ENCODE peak calls at places on chromosomes 12 and 14, in ten cellular contexts. M is OCI-LY7, U is psoas muscle, X is GM23338, V is AG10803, Y is IMR-90, S is lower lobe of right lung, R is PC-3, J is choroid plexus epithelial cell, O is cardiac fibroblast. L is an unnamed sample.

GRCh38 chr12:100741084-100741711 is 53.4 kb upstream of the ANO4 start:
- DNase-seq in M (peak), S (no peak), J (peak), R (peak), Y (peak), O (peak), X (peak), U (no peak), V (peak), L (peak)

GRCh38 chr14:51616256-51616655 is 35.5 kb upstream of the FRMD6 start:
- DNase-seq in J (no peak), R (no peak), X (no peak), V (no peak), Y (peak), M (no peak), O (no peak), S (no peak), U (no peak), L (no peak)

GRCh38 chr14:24051789-24052655 is at the start of gene CARMIL3:
- DNase-seq in Y (peak), V (peak), X (peak), R (peak), O (peak), S (peak), M (peak), U (peak), J (peak), L (no peak)

GRCh38 chr14:55684956-55685584 is 105.1 kb downstream of the KTN1 start:
- DNase-seq in R (no peak), M (no peak), J (no peak), O (peak), V (peak), S (no peak), Y (peak), X (no peak), U (no peak), L (no peak)

GRCh38 chr12:32588604-32589003 is 90.5 kb upstream of the DNM1L start:
- DNase-seq in J (no peak), R (no peak), V (no peak), Y (no peak), S (no peak), O (no peak), U (no peak), M (no peak), X (no peak), L (no peak)

GRCh38 chr12:43109626-43110345 is 442.2 kb downstream of the ADAMTS20 start:
- DNase-seq in S (no peak), M (no peak), Y (no peak), O (no peak), R (no peak), X (no peak), U (no peak), V (no peak), J (no peak), L (no peak)

GRCh38 chr12:26678697-26679660 is 154.0 kb downstream of the ITPR2 start:
- DNase-seq in J (no peak), R (peak), V (peak), U (no peak), Y (peak), M (no peak), O (no peak), S (no peak), X (peak), L (no peak)

GRCh38 chr12:31603546-31604009 is 12.6 kb upstream of the DENND5B start:
- DNase-seq in X (no peak), V (no peak), M (peak), S (no peak), O (no peak), Y (no peak), R (no peak), U (no peak), J (no peak), L (no peak)

GRCh38 chr12:100372846-100373245 is 16.0 kb downstream of the SLC17A8 start:
- DNase-seq in U (no peak), V (no peak), Y (no peak), S (no peak), R (no peak), M (no peak), O (no peak), J (no peak), X (peak), L (no peak)

GRCh38 chr12:124506145-124506831 is 61.1 kb downstream of the NCOR2 start:
- DNase-seq in Y (no peak), U (peak), R (peak), S (peak), X (no peak), V (peak), M (no peak), J (peak), O (peak), L (no peak)

GRCh38 chr12:124504273-124505000 is 63.0 kb downstream of the NCOR2 start:
- DNase-seq in Y (no peak), M (no peak), U (no peak), R (no peak), S (no peak), J (no peak), V (no peak), O (no peak), X (peak), L (no peak)

GRCh38 chr12:124506832-124507153 is 60.6 kb downstream of the NCOR2 start:
- DNase-seq in V (no peak), S (no peak), O (no peak), Y (no peak), M (no peak), R (no peak), U (no peak), X (no peak), J (no peak), L (no peak)

GRCh38 chr12:124503305-124503704 is 64.1 kb downstream of the NCOR2 start:
- DNase-seq in R (no peak), V (no peak), X (no peak), Y (no peak), U (no peak), S (no peak), O (no peak), M (no peak), J (no peak), L (no peak)

DNA sequence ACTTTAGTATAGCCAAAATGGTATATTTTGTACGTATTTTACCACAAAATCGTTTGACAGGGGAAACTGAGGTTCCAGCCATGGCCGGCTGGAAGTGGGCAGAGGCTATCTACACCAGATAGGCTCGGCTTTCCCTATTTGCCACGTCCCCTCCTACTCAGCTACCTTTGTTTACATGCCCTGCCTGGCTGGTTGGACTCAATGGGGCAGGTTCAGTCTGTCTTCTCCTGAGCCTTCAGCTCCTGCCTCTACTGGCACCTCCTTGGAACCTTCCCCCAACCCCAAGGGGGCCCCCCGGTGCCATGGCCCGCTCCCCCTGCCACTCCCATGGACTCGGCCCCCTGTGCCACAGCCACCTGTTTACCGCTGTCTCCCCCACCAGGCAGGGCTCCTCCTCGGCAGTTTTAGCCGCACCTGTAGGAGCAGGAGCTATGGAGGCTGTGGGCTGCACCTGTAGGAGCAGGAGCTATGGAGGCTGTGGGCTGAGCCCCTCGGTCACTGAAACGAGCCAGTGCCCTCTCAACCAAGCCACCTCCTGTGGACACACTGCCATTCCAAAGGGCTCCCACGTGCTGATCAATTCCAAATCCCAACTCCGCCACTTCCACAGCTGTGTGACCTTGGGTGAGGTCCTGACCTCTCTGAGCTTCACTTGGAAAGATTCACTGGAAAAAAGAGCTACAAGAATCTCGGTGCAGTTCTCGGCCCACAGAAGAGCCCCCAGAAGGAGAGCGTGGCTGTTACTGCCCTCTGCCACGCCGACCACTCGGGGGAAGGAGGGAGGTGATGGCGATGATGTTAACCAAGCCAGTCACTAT is 62.2 kb downstream of the NCOR2 start:
- DNase-seq in M (no peak), O (no peak), Y (no peak), X (no peak), U (no peak), J (no peak), V (no peak), R (no peak), S (no peak), L (no peak)
- TF ChIP-seq CTCF in M (no peak), O (no peak), Y (no peak), X (no peak), U (no peak), J (no peak), V (no peak), R (no peak), S (no peak), L (no peak)

DNA sequence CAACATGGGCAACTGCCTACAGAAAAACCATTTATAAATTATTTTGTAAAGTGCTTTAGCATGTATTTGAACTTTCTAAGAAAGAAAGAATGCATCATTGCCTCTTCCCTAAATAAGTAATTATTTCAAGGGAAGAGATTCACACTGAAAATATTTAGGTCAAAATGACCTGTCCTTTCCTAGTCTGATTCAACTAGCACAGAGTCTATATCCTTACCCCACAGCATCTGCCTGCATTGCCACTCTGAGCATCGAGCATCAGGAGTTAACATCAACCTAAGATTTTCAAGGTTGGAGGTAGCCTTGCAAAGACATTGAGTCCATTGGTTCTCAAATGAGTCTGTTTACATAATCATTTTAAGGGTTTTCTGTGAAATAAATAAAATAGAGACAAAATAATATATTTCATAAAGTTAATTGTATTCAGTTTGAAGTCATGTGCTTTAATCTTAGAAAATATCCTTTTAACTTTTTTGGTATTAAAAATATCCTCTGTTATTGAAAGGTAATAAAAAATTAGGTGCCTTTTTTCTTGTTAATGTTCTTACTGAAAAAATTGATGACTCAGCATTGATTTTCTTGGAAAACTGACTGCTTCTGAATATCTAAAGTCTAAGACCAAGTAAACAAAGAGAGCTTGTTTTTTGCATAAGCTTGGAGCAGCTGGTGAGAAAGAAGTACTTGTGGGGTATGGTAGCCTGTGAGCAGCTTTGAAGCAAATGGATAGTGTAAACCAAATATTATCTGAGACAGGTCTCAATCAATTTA is 268.9 kb upstream of the CLEC14A start:
- DNase-seq in J (no peak), V (no peak), O (no peak), R (no peak), Y (no peak), U (no peak), X (peak), M (no peak), S (no peak), L (no peak)
- H3K4me3 ChIP-seq in J (no peak), V (no peak), O (no peak), R (no peak), Y (no peak), U (no peak), X (peak), M (no peak), S (no peak), L (no peak)

GRCh38 chr14:104332634-104333270 is 194.4 kb downstream of the KIF26A start:
- DNase-seq in M (no peak), U (no peak), X (no peak), V (no peak), S (peak), O (no peak), J (no peak), R (no peak), Y (no peak), L (no peak)

GRCh38 chr14:104333903-104334811 is 195.8 kb downstream of the KIF26A start:
- DNase-seq in V (no peak), M (no peak), S (peak), O (no peak), R (no peak), U (no peak), J (no peak), Y (no peak), X (no peak), L (no peak)

GRCh38 chr14:104334812-104335161 is 196.4 kb downstream of the KIF26A start:
- DNase-seq in V (no peak), R (no peak), X (no peak), M (no peak), J (no peak), U (no peak), O (no peak), Y (no peak), S (peak), L (no peak)

GRCh38 chr14:104329793-104330192 is 191.4 kb downstream of the KIF26A start:
- DNase-seq in X (no peak), S (no peak), Y (no peak), J (no peak), M (no peak), V (no peak), O (no peak), U (no peak), R (no peak), L (no peak)

DNA sequence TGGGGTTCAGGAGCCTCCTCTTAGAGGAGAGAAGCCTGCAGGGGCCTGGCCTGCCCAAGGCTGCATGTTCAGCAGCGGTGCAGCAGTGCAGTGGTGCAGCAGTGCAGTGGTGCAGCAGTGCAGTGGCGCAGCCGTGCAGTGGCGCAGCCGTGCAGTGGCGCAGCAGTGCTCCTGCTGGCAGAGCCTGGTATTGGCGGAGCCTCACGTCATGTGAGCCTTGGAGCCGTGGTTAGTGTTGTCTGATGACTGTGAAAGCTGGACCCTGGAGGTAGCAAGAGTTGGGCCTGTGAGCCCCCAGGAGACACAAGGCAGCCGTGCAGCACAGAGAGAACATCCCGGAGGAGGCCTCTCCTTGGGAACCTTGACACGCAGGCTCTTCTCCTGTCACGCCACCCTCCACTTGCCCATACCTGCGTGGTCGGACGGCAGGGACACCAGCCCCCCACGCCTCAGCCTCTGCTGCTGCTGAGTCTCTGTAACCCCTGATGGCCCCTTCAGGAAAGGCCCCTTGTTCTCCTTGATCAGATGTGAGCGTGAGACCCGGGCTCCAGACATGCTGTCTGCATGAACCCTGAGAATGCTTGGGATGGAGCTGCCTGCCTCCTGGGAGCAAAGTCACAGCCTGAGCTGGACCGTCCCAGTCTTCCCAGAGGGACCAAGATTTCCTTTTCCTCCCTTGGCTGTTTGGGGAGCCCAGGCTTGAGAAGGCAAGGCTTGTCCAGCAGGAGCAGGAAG is 193.7 kb downstream of the KIF26A start:
- DNase-seq in M (peak), X (no peak), R (no peak), U (no peak), S (peak), Y (no peak), V (no peak), J (no peak), O (no peak), L (no peak)
- TF ChIP-seq CTCF in M (peak), X (peak), R (peak), U (no peak), S (no peak), Y (no peak), V (no peak), J (no peak), O (no peak), L (no peak)

GRCh38 chr12:6375269-6376078 is at the start of gene SCNN1A:
- DNase-seq in J (no peak), S (peak), X (peak), O (no peak), R (no peak), V (no peak), U (no peak), M (no peak), Y (no peak), L (no peak)
- H3K4me3 ChIP-seq in J (no peak), S (peak), X (peak), O (no peak), R (no peak), V (no peak), U (no peak), M (no peak), Y (no peak), L (no peak)

DNA sequence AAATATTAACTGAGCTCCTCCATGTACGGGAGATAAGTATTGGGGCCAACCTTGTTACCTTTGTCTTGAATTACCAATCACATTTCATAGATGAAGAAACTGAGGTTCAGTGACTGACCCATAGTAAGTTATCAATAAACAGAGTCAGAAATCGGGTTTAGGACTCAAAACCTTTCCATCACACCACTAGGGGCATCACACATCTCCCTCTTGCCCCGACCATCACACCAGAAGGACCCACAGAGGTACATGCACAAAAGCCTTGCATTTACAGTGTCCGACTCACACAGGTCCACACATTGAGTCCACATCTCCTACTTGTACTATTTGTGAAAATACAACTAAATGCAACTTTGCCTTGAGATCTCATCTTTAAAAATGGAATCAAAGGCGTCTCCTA is 29.4 kb downstream of the KCNA5 start:
- DNase-seq in M (no peak), O (no peak), Y (no peak), S (no peak), V (no peak), J (no peak), U (no peak), X (no peak), R (no peak), L (no peak)
- TF ChIP-seq CTCF in M (peak), O (no peak), Y (no peak), S (no peak), V (no peak), J (peak), U (no peak), X (peak), R (no peak), L (peak)

DNA sequence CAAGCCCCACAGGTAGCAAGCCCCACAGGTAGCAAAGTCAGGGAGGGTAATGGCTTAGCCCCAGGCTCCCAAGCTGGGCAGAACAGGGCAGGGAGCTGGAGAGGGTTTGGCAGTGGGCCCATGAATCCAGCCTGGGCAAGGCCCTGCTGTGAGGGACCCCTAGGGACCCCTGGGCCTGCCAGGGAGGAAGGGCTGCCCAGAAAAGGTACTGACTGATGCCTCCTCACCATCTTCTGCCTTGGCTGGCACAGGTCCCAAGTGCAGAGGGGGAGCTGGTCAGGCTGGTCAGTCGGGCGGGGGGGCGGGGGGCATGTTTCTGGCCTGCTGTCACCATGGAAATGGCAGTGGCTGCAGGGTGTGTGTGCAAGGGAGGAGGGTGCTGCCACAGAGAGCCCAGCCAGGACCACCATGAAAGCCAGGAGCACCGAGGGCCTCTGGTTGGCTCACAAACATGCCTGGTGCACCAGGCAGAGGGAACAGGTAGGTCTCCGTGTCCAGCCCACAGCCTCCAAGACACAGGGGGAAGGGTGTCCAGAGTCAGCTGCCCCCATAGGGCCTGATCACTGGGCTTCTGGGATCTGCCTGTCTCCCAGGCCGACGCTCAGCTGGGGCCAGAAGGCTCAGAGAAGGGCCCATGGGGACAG is 1.5 kb upstream of the CRIP2 start:
- DNase-seq in J (no peak), U (no peak), O (no peak), X (no peak), M (no peak), Y (no peak), V (no peak), S (no peak), R (peak), L (no peak)
- H3K4me3 ChIP-seq in J (no peak), U (peak), O (no peak), X (peak), M (no peak), Y (no peak), V (peak), S (peak), R (peak), L (no peak)

GRCh38 chr12:114408415-114408814 is 2.5 kb upstream of the TBX5 start:
- DNase-seq in M (no peak), V (no peak), U (no peak), J (no peak), O (no peak), S (no peak), X (no peak), R (no peak), Y (no peak), L (no peak)

GRCh38 chr12:114406326-114407033 is 536 bp upstream of the TBX5 start:
- DNase-seq in S (no peak), R (no peak), Y (peak), M (no peak), V (peak), J (no peak), U (no peak), X (peak), O (peak), L (no peak)

GRCh38 chr12:114405449-114406271 is at the start of gene TBX5:
- DNase-seq in Y (peak), R (no peak), X (peak), M (no peak), S (no peak), O (peak), U (no peak), V (peak), J (no peak), L (no peak)

GRCh38 chr12:114407566-114408411 is 1.8 kb upstream of the TBX5 start:
- DNase-seq in S (no peak), O (no peak), V (no peak), Y (peak), X (peak), U (no peak), R (no peak), M (no peak), J (no peak), L (no peak)

DNA sequence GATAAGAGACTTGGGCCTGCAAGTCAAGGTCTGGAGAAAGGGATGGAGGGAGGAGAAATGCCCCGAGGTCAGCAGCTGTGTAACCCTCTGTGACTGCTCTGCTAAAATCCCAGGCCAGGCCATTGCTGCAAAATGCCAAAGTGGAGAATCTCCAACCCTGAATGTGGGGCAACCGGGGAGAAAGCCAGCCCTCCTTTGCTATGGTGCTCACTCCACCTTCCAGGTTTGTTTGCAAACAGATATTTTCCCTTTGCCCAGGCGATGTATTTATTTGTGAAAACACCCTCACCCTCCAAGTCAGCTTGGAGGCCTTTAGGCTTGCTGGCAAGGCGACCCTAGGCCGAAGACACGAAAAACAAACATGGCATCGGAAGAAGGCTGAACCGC is 1.1 kb upstream of the TBX5 start:
- DNase-seq in S (no peak), X (no peak), U (no peak), O (no peak), Y (peak), V (no peak), M (no peak), R (no peak), J (no peak), L (no peak)
- TF ChIP-seq CTCF in S (no peak), X (no peak), U (no peak), O (no peak), Y (no peak), V (no peak), M (no peak), R (no peak), J (no peak), L (no peak)